ENCODE peak calls at places on chromosomes 13 and 19, in nine cellular contexts. J is activated CD8-positive, alpha-beta memory T cell treated with anti-CD3 and anti-CD28 coated beads, Interleukin-2, amount 50 U/mL, for 4 hours; P is ovary; W is bronchial epithelial cell; C is AG10803; F is AML-193; I is T1000; D is activated T-helper 1 cell treated with anti-CD3 and anti-CD28 coated beads, Interleukin-2, amount 50 U/mL, for 16 hours; K is SHP77 treated with DMSO at 0.1 percent for 48 hours. X is an unnamed sample.

GRCh38 chr13:64928704-64929499 is 2301.2 kb downstream of the PCDH9 start:
- DNase-seq in P (no peak), W (peak; percentile 75), D (no peak), I (no peak), F (no peak), C (peak; percentile 51), J (no peak), K (no peak), X (no peak)

GRCh38 chr19:38318595-38319142 is 976 bp upstream of the KCNK6 start:
- DNase-seq in F (no peak), J (no peak), I (no peak), K (no peak), W (peak; percentile 73), D (no peak), C (no peak), P (peak; percentile 44), X (no peak)

GRCh38 chr13:48660356-48661076 is 6.8 kb downstream of the CYSLTR2 start:
- DNase-seq in P (peak; percentile 16), I (no peak), K (no peak), D (no peak), W (no peak), F (peak; percentile 97), J (no peak), C (no peak), X (no peak)

GRCh38 chr19:45076029-45076850 is at the start of gene ZNF296:
- DNase-seq in J (peak; percentile 82), P (no peak), I (no peak), C (no peak), K (peak; percentile 54), D (peak; percentile 57), F (peak; percentile 46), W (peak; percentile 51), X (peak; percentile 73)

GRCh38 chr13:45718063-45718462 is 15.9 kb downstream of the CBY2 start:
- DNase-seq in W (peak; percentile 36), J (no peak), D (no peak), F (peak; percentile 59), C (peak; percentile 5), I (no peak), K (no peak), P (no peak), X (no peak)

GRCh38 chr13:101514695-101515275 is 62.3 kb downstream of the ITGBL1 start:
- DNase-seq in W (peak; percentile 61), D (no peak), F (peak; percentile 67), J (no peak), C (peak; percentile 62), I (no peak), P (no peak), K (peak; percentile 59), X (no peak)

GRCh38 chr19:51359294-51359693 is 6.9 kb downstream of the ETFB start:
- DNase-seq in P (no peak), K (no peak), C (peak; percentile 90), J (no peak), D (no peak), W (peak; percentile 86), F (no peak), I (no peak), X (no peak)

GRCh38 chr19:38945562-38946228 is 15.0 kb downstream of the MRPS12 start:
- DNase-seq in P (no peak), K (no peak), F (no peak), I (no peak), C (no peak), W (no peak), J (no peak), D (no peak), X (no peak)

GRCh38 chr19:52734893-52735661 is at the start of gene ZNF611:
- DNase-seq in P (peak; percentile 97), I (peak; percentile 91), W (peak; percentile 79), K (peak; percentile 78), D (peak; percentile 99), F (peak; percentile 86), J (peak; percentile 100), C (peak; percentile 91), X (peak; percentile 90)

GRCh38 chr19:6066661-6067646 is 43.3 kb downstream of the RFX2 start:
- DNase-seq in I (peak; percentile 46), D (no peak), W (peak; percentile 88), F (peak; percentile 90), J (no peak), K (peak; percentile 85), P (peak; percentile 83), C (peak; percentile 98), X (peak; percentile 49)

GRCh38 chr13:112145221-112146072 is 78.5 kb downstream of the SOX1 start:
- DNase-seq in K (no peak), I (no peak), W (no peak), D (no peak), F (no peak), J (no peak), C (no peak), P (no peak), X (no peak)

GRCh38 chr19:29666634-29667389 is 1.6 kb downstream of the PLEKHF1 start:
- DNase-seq in F (no peak), C (peak; percentile 72), I (no peak), K (no peak), W (no peak), J (no peak), D (no peak), P (peak; percentile 75), X (no peak)

GRCh38 chr13:69243366-69243765 is 864.3 kb upstream of the ATXN8OS start:
- DNase-seq in C (no peak), I (no peak), W (no peak), K (peak; percentile 11), D (no peak), F (no peak), P (no peak), J (no peak), X (no peak)

GRCh38 chr19:46678110-46678732 is 17.2 kb upstream of the DACT3 start:
- DNase-seq in W (peak; percentile 14), C (no peak), I (no peak), F (no peak), D (no peak), J (peak; percentile 39), K (no peak), P (no peak), X (no peak)

GRCh38 chr19:55014714-55015113 is 23.4 kb downstream of the GP6 start:
- DNase-seq in P (no peak), J (no peak), D (no peak), C (no peak), K (no peak), F (no peak), W (no peak), I (no peak), X (no peak)

GRCh38 chr13:36332986-36333385 is 13.2 kb downstream of the SPART start:
- DNase-seq in K (no peak), D (no peak), I (no peak), J (no peak), W (peak; percentile 66), F (no peak), P (no peak), C (peak; percentile 29), X (no peak)

GRCh38 chr19:3123088-3123721 is 12.6 kb upstream of the GNA15 start:
- DNase-seq in W (no peak), F (no peak), K (no peak), P (peak; percentile 45), J (no peak), D (no peak), I (no peak), C (no peak), X (no peak)

GRCh38 chr13:109231853-109232252 is 554.5 kb downstream of the IRS2 start:
- DNase-seq in D (no peak), F (no peak), I (no peak), J (no peak), P (no peak), K (no peak), W (no peak), C (no peak), X (no peak)

GRCh38 chr19:42201489-42202289 is 15.8 kb downstream of the DEDD2 start:
- DNase-seq in D (no peak), K (no peak), C (no peak), I (no peak), F (peak; percentile 91), J (peak; percentile 39), P (no peak), W (no peak), X (peak; percentile 41)

GRCh38 chr19:44846455-44847143 is 502 bp downstream of the NECTIN2 start:
- DNase-seq in C (peak; percentile 39), I (no peak), K (no peak), P (peak; percentile 67), F (no peak), W (no peak), J (peak; percentile 21), D (no peak), X (no peak)

GRCh38 chr19:40716031-40716654 is 543 bp downstream of the COQ8B start:
- DNase-seq in D (peak; percentile 12), W (peak; percentile 98), F (no peak), P (peak; percentile 70), C (no peak), K (no peak), J (peak; percentile 82), I (peak; percentile 84), X (no peak)

GRCh38 chr19:3153286-3154230 is 17.7 kb downstream of the GNA15 start:
- DNase-seq in P (no peak), K (no peak), I (no peak), J (no peak), W (no peak), C (no peak), D (no peak), F (no peak), X (no peak)